ENCODE peak calls at places on chromosomes 5 and 9, in nine cellular contexts. Y is A549, N is HepG2, L is K562, K is H1, J is esophagus squamous epithelium, F is gastrocnemius medialis, O is transverse colon, X is adrenal gland. R is an unnamed sample. For H3K4me1, the result is how much of the 10 kb centered on the place peaks cover.

GRCh38 chr9:78040726-78041125 is 9.1 kb upstream of the GNAQ start:
- DNase-seq in Y (no peak), F (no peak), K (no peak), N (no peak), L (no peak), J (no peak), X (no peak), O (no peak), R (no peak)

GRCh38 chr9:138022121-138022741 is 144.6 kb downstream of the CACNA1B start:
- DNase-seq in K (peak), X (no peak), Y (peak), N (no peak), F (no peak), J (no peak), O (no peak), L (no peak), R (no peak)

GRCh38 chr5:135007305-135007704 is 26.7 kb downstream of the PITX1 start:
- DNase-seq in J (no peak), Y (no peak), O (no peak), N (no peak), X (no peak), F (no peak), K (no peak), L (peak), R (no peak)

GRCh38 chr5:36630201-36630968 is 24.0 kb downstream of the SLC1A3 start:
- DNase-seq in X (no peak), Y (no peak), J (no peak), L (no peak), N (no peak), K (no peak), F (no peak), O (no peak), R (no peak)

GRCh38 chr9:121576281-121577075 is 75.0 kb upstream of the DAB2IP start:
- DNase-seq in O (no peak), J (no peak), F (no peak), Y (no peak), X (peak), L (no peak), K (no peak), N (peak), R (no peak)

GRCh38 chr5:117638581-117638980 is 1064.0 kb upstream of the SEMA6A start:
- DNase-seq in K (no peak), F (no peak), X (no peak), O (no peak), J (no peak), Y (no peak), N (no peak), L (no peak), R (no peak)

GRCh38 chr5:151123897-151124751 is 33.5 kb downstream of the ANXA6 start:
- DNase-seq in F (peak), N (no peak), L (no peak), J (peak), O (peak), X (peak), K (no peak), Y (peak), R (peak)

GRCh38 chr9:120394058-120394669 is 185.8 kb downstream of the CDK5RAP2 start:
- DNase-seq in N (peak), X (peak), F (no peak), O (no peak), K (no peak), Y (no peak), J (no peak), L (no peak), R (no peak)

GRCh38 chr9:126661521-126662251 is 48.0 kb downstream of the LMX1B start:
- DNase-seq in N (peak), X (no peak), K (peak), F (no peak), O (no peak), Y (peak), L (no peak), J (no peak), R (no peak)

GRCh38 chr9:135811796-135812195 is 95.5 kb downstream of the CAMSAP1 start:
- DNase-seq in Y (no peak), X (no peak), J (no peak), L (no peak), N (no peak), F (no peak), K (no peak), O (no peak), R (no peak)

GRCh38 chr5:168162464-168162863 is 129.0 kb upstream of the WWC1 start:
- DNase-seq in X (no peak), O (no peak), K (no peak), Y (no peak), L (no peak), N (no peak), J (no peak), F (no peak), R (no peak)

GRCh38 chr5:152619756-152620155 is 214.7 kb upstream of the NMUR2 start:
- DNase-seq in K (no peak), Y (no peak), L (no peak), X (no peak), O (no peak), J (no peak), N (no peak), F (no peak), R (no peak)
- H3K4me3 ChIP-seq in K (no peak), Y (no peak), L (no peak), X (no peak), O (no peak), J (no peak), N (no peak), F (no peak), R (no peak)

DNA sequence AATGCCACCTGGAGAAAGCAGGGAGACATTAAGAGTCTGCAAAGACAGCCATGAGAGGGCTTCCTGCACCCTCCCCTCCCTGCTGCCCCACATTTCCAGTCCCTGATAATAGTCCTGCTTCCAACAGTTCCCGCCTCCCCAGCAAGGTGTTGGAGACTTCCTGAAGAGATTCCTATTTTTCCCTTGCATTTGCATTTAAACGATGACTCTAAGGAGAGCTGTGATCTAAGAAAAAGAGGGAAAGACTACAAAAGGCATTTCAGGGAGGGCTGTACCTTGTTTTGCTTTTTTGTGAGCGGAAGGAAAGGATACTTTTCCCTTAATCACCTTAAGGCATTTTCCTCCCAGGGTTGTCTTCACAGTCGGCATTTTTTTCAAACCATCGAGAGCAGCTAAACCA is 62.1 kb downstream of the GAS1 start:
- DNase-seq in N (no peak), X (no peak), K (no peak), O (no peak), Y (no peak), L (no peak), J (no peak), F (no peak), R (no peak)
- TF ChIP-seq POLR2A in N (no peak), X (no peak), K (no peak), O (no peak), Y (no peak), L (no peak), J (no peak), F (no peak), R (no peak)

DNA sequence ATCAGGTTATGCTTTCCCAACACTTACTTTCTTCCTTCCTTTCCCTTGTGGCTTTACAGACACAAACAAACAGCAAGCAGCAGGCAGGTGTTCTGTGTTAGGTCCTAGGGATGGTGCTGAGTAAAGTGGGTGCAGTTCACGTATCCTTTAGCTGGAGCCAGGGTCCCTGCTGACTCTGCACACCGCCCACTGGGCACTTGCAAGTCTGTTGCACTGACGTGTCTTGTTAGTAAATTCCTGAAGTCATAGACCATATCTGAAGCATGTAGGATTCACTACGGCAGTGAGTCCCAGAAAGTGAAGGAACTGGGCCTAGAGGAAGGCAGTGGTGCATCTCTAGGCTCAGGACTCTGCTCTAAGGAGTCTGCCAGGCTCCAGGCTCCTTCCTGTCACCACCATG is 96.6 kb downstream of the DAPK1 start:
- DNase-seq in O (no peak), J (no peak), Y (no peak), F (no peak), K (no peak), X (no peak), L (no peak), N (no peak), R (no peak)
- H3K4me1 ChIP-seq in O (half or more), J (under half), Y (under half), F (under half), K (under half), X (under half), L (under half), N (under half), R (under half)

DNA sequence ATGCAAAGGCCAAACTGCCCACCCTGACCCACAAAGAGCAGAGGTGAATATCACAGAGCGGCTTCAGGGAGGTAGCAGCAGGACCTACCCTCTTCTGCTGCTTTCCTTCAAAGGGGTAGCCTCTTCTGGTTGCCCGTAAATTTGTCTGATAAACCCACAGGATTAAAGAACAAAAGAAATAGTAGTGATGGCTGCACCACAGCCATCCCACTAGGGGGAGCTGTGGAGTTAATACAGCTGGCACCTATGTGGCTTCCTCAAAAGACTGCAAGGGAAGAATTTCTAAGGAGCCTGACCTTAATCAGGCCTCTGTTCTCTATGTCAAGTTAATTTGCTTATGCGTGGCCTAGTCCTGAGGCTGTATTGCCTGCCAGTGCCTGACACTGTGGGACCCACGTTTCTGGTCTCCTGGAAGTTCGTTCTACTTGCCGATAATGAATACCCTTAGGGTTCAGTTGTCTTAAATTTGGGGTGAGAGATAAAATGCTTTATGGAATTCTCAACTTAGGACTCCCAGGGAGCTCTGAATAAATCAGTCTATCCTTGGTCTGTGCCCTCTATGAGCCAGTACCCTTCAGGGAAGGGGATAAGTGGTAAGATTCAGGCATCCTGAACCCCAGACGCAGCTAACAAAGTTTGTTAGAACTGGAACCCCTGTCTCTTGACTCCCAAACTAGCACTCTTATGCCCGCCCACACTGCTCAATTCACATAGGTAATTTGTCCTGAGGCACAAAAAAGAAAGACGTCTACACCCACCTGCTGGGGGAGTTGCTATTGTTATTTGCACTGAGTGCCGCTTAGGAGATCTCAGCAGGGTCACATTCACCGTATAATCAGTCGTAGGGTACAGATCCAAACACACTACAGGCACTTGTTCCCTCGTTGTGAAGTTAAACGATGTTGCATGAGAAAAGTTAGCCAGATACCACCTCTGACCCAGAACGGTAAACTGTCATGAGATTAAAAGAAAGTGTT is 77.1 kb downstream of the SUSD1 start:
- DNase-seq in J (no peak), X (peak), F (peak), L (peak), Y (peak), O (peak), N (peak), K (peak), R (peak)
- H3K4me3 ChIP-seq in J (no peak), X (no peak), F (no peak), L (no peak), Y (no peak), O (no peak), N (no peak), K (no peak), R (no peak)

GRCh38 chr9:69027355-69028097 is 8.0 kb upstream of the FXN start:
- DNase-seq in X (peak), O (peak), J (no peak), Y (peak), N (peak), K (no peak), L (peak), F (no peak), R (no peak)
- TF ChIP-seq POLR2A in X (no peak), O (no peak), J (no peak), Y (no peak), N (no peak), K (no peak), L (no peak), F (no peak), R (no peak)

GRCh38 chr5:133407277-133407632 is 205.1 kb downstream of the FSTL4 start:
- DNase-seq in X (no peak), K (peak), Y (no peak), L (no peak), O (no peak), J (no peak), F (no peak), N (no peak), R (no peak)
- H3K4me1 ChIP-seq in X (under half), K (under half), Y (under half), L (under half), O (under half), J (under half), F (under half), N (under half), R (under half)